ENCODE peak calls at places on chromosomes 7 and 10, in nine cellular contexts. V, A, S, L, R, T, E, C and H are unnamed samples.
A peak's percentile ranks its signal among the peaks of the same experiment; 100 is the strongest.

GRCh38 chr7:41436139-41436538 is 266.8 kb downstream of the INHBA start:
- DNase-seq in C (no peak), A (no peak), V (no peak), L (peak; percentile 62), S (no peak), E (no peak), R (no peak), T (no peak), H (no peak)

GRCh38 chr7:155299539-155300202 is 2.0 kb downstream of the INSIG1 start:
- DNase-seq in R (no peak), L (no peak), A (no peak), S (no peak), T (no peak), C (no peak), E (peak; percentile 29), V (no peak), H (peak; percentile 42)

GRCh38 chr7:74462707-74463100 is 9.0 kb downstream of the GTF2IRD1 start:
- DNase-seq in V (no peak), C (no peak), R (no peak), L (no peak), T (no peak), A (no peak), S (no peak), E (no peak), H (no peak)

GRCh38 chr10:69994262-69994661 is 58.4 kb upstream of the MACROH2A2 start:
- DNase-seq in E (peak; percentile 25), C (peak; percentile 75), T (peak; percentile 29), L (no peak), V (peak; percentile 4), R (peak; percentile 54), A (no peak), S (no peak), H (no peak)

GRCh38 chr10:511849-512191 is 177.6 kb downstream of the DIP2C start:
- DNase-seq in C (no peak), A (no peak), E (no peak), R (no peak), V (no peak), S (peak; percentile 31), T (no peak), L (no peak), H (no peak)

GRCh38 chr7:131151034-131151433 is 176.6 kb upstream of the MKLN1 start:
- DNase-seq in V (no peak), C (no peak), R (no peak), A (no peak), S (no peak), L (no peak), T (no peak), E (no peak), H (no peak)

GRCh38 chr7:93374345-93374940 is 142.3 kb downstream of the VPS50 start:
- DNase-seq in C (peak; percentile 32), V (no peak), A (no peak), T (no peak), L (no peak), E (no peak), S (no peak), R (no peak), H (no peak)

GRCh38 chr7:152664636-152665035 is 11.3 kb downstream of the XRCC2 start:
- DNase-seq in C (no peak), R (peak; percentile 31), T (no peak), S (no peak), E (no peak), L (no peak), A (no peak), V (no peak), H (no peak)

GRCh38 chr10:28734940-28735759 is 57.8 kb downstream of the BAMBI start:
- DNase-seq in L (peak; percentile 80), V (peak; percentile 3), S (no peak), E (no peak), A (no peak), R (no peak), T (no peak), C (peak; percentile 9), H (no peak)

GRCh38 chr10:28733245-28733644 is 55.9 kb downstream of the BAMBI start:
- DNase-seq in V (no peak), S (no peak), R (no peak), C (no peak), T (no peak), A (no peak), E (no peak), L (no peak), H (no peak)

GRCh38 chr10:28733647-28734046 is 56.3 kb downstream of the BAMBI start:
- DNase-seq in S (no peak), C (no peak), V (no peak), A (no peak), T (no peak), R (no peak), E (no peak), L (no peak), H (no peak)

GRCh38 chr10:28737096-28737495 is 59.8 kb downstream of the BAMBI start:
- DNase-seq in T (no peak), R (no peak), L (no peak), V (no peak), A (no peak), S (no peak), C (no peak), E (no peak), H (no peak)

GRCh38 chr10:28738200-28738599 is 60.9 kb downstream of the BAMBI start:
- DNase-seq in V (no peak), C (no peak), R (no peak), A (no peak), S (no peak), L (no peak), T (no peak), E (peak; percentile 21), H (no peak)
- TF ChIP-seq CTCF in V (no peak), C (peak; percentile 19), R (no peak), A (peak; percentile 14), S (no peak), L (no peak), T (no peak), E (no peak), H (no peak)

DNA sequence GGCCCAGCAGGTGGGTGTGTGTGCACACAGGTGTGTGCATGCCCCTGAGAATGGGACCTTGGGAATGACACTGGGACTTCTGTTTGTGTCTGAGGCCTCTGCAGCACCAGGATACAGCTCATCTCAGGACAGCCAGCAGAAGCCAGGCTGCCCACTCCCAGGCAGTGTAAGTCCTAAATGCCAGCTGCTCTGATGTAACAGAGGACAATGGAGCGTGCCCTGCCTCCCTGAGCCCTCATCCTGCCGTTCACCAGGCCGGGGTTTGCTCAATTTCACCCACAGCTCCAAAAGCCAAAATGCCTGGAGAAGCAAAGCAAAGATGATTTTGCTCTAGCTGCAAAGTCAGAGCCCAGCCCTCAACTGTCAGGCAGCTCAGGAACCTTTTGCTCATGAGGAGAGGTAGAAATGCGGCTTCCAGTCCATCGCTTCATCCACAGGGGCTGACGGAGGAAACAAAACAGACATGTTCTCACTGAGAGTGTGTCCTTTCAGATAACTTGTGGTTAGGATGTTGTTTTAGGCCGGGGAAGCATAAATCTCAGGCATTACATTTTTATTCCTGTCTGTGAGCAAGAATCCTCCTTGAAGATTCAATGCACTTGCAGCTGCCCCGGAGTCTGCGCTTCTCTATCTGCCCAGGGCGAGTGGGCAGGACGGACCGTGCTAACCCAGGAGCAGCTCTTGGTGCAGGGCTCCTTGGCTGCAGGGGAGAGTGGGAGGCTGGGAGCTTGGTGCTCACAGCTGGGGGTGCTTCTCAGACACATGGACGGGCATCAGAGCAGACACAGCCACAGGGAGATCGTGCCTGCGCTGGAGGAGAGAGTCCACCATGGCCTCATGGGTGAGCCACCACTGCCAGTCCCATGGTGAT is 83.1 kb upstream of the CHST15 start:
- DNase-seq in L (no peak), E (no peak), S (no peak), T (no peak), V (no peak), C (no peak), R (no peak), A (no peak), H (no peak)
- H3K27ac ChIP-seq in L (no peak overlapping the region), E (no peak overlapping the region), S (no peak overlapping the region), T (no peak overlapping the region), V (no peak overlapping the region), C (no peak overlapping the region), R (no peak overlapping the region), A (no peak overlapping the region), H (no peak overlapping the region)

DNA sequence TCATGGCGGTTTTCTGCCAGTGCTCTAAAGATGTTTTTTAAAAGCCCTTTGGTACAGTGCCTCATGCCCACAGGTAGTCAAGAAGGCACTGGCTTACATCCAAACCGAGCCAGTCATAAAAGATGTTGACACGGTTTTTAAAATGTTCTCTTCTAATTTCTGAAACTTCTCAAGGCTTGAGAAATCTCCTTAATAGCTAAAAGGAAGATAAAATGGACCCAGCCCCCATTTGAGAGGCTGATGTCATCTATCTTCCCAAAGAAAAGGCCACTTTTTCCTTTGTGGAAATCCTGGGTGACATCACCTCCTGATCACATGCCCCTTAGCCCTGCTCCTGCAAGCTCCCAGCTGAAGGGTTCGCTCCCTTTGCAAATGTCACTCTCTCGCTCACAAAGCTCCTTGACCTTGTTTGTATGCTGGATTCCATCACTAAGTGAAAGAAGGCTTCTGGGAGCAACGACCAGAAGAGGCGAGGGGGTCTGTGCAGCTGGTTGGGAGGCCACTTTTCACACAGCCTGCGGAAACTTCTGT is 122.9 kb downstream of the CUBN start:
- DNase-seq in V (peak; percentile 82), S (no peak), A (peak; percentile 50), E (no peak), R (peak; percentile 77), T (peak; percentile 76), C (no peak), L (no peak), H (peak; percentile 16)
- H3K4me1 ChIP-seq in V (peaks cover 86% of the 10 kb centered on the region), S (peaks cover 35% of the 10 kb centered on the region), A (peaks cover 66% of the 10 kb centered on the region), E (no peaks in the 10 kb centered on the region), R (peaks cover 22% of the 10 kb centered on the region), T (peaks cover 40% of the 10 kb centered on the region), C (peaks cover 35% of the 10 kb centered on the region), L (peaks cover 4% of the 10 kb centered on the region), H (no peaks in the 10 kb centered on the region)

GRCh38 chr7:100400041-100400440 is 26.8 kb downstream of the PILRA start:
- DNase-seq in S (no peak), L (no peak), A (no peak), C (no peak), T (no peak), V (no peak), R (no peak), E (no peak), H (no peak)

GRCh38 chr7:100402241-100402640 is 26.3 kb downstream of the ZCWPW1 start:
- DNase-seq in E (no peak), R (no peak), C (no peak), A (no peak), T (no peak), S (no peak), L (no peak), V (no peak), H (no peak)

GRCh38 chr7:100398239-100398638 is 25.0 kb downstream of the PILRA start:
- DNase-seq in S (no peak), E (no peak), R (no peak), C (no peak), T (no peak), V (no peak), L (no peak), A (no peak), H (no peak)

GRCh38 chr7:100401811-100402210 is 26.7 kb downstream of the ZCWPW1 start:
- DNase-seq in E (no peak), S (no peak), R (no peak), V (no peak), A (no peak), C (peak; percentile 39), L (no peak), T (no peak), H (no peak)

DNA sequence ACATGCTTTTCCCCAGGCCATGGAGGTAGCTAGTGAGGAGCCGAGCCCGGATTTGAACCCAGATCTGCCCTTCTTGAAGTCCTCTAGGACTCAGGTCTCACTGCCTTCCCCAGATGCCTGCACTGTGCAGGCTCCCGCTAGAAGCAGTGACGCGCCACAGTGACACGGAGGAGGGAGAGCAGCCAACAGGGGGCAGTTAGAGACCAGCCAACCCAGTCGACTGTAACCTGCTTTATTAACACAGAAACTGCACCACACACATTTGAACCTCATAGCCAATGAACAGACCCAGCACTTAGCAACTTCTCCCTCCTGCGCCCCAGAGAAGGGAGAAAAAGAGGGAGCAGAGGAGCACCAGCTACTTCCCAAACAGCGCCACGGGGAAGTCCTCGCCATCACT is 27.4 kb downstream of the PILRA start:
- DNase-seq in A (no peak), E (no peak), C (peak; percentile 50), S (no peak), V (peak; percentile 23), L (no peak), R (no peak), T (no peak), H (no peak)
- TF ChIP-seq CTCF in A (no peak), E (no peak), C (peak; percentile 21), S (no peak), V (no peak), L (no peak), R (no peak), T (no peak), H (no peak)